ENCODE peak calls at places on chromosomes 13 and 19, in ten cellular contexts. Z is cardiac fibroblast, W is AG10803, H is astrocyte of the spinal cord, M is fibroblast of villous mesenchyme, G is breast epithelium, V is BE2C, T is prostate gland, A is fibroblast of mammary gland, Y is AG09309. L is an unnamed sample.

GRCh38 chr19:15299568-15300409 is 32.5 kb downstream of the BRD4 start:
- DNase-seq in Z (peak), W (peak), H (peak), M (peak), G (no peak), V (no peak), T (no peak), A (no peak), Y (peak), L (no peak)

GRCh38 chr19:940591-941291 is 14.9 kb downstream of the ARID3A start:
- DNase-seq in Z (no peak), W (no peak), H (peak), M (peak), G (peak), V (peak), T (peak), A (peak), Y (no peak), L (no peak)

GRCh38 chr13:23378009-23378632 is 55.4 kb downstream of the SACS start:
- DNase-seq in Z (peak), W (peak), H (peak), M (peak), G (no peak), V (no peak), T (no peak), A (peak), Y (peak), L (no peak)

GRCh38 chr13:21657538-21657937 is 13.3 kb upstream of the FGF9 start:
- DNase-seq in Z (peak), W (peak), H (peak), M (peak), G (no peak), V (no peak), T (no peak), A (peak), Y (no peak), L (no peak)

GRCh38 chr13:114105351-114106225 is 26.8 kb downstream of the RASA3 start:
- DNase-seq in Z (no peak), W (no peak), H (no peak), M (peak), G (no peak), V (peak), T (no peak), A (no peak), Y (no peak), L (no peak)

GRCh38 chr13:85148009-85148408 is 651.2 kb downstream of the SLITRK6 start:
- DNase-seq in Z (no peak), W (no peak), H (peak), M (no peak), G (no peak), V (peak), T (no peak), A (no peak), Y (no peak), L (peak)

GRCh38 chr13:29936051-29936813 is 85.8 kb upstream of the UBL3 start:
- DNase-seq in Z (no peak), W (no peak), H (no peak), M (no peak), G (no peak), V (no peak), T (no peak), A (no peak), Y (no peak), L (no peak)

GRCh38 chr13:110250258-110250891 is 56.6 kb downstream of the COL4A1 start:
- DNase-seq in Z (peak), W (peak), H (peak), M (peak), G (no peak), V (no peak), T (no peak), A (peak), Y (no peak), L (no peak)

GRCh38 chr13:95510950-95511349 is 41.6 kb upstream of the CLDN10 start:
- DNase-seq in Z (no peak), W (no peak), H (no peak), M (no peak), G (no peak), V (no peak), T (no peak), A (no peak), Y (no peak), L (no peak)

GRCh38 chr19:20259615-20260014 is 92.6 kb downstream of the ZNF486 start:
- DNase-seq in Z (no peak), W (no peak), H (no peak), M (no peak), G (no peak), V (no peak), T (no peak), A (no peak), Y (no peak), L (no peak)

GRCh38 chr13:22030321-22030720 is 359.4 kb downstream of the FGF9 start:
- DNase-seq in Z (no peak), W (no peak), H (no peak), M (no peak), G (no peak), V (no peak), T (no peak), A (no peak), Y (no peak), L (no peak)

GRCh38 chr19:4488496-4488895 is 16.4 kb downstream of the HDGFL2 start:
- DNase-seq in Z (no peak), W (no peak), H (no peak), M (no peak), G (no peak), V (no peak), T (no peak), A (no peak), Y (no peak), L (no peak)

GRCh38 chr13:46101002-46101401 is 3.8 kb downstream of the CPB2 start:
- DNase-seq in Z (no peak), W (no peak), H (no peak), M (no peak), G (no peak), V (no peak), T (no peak), A (no peak), Y (no peak), L (no peak)

GRCh38 chr13:18235756-18236527 is 945.7 kb downstream of the TUBA3C start:
- DNase-seq in Z (no peak), W (no peak), H (no peak), M (no peak), G (no peak), V (no peak), T (no peak), A (no peak), Y (no peak), L (no peak)

GRCh38 chr13:113623491-113624234 is 34.3 kb downstream of the ATP4B start:
- DNase-seq in Z (peak), W (peak), H (no peak), M (no peak), G (no peak), V (no peak), T (no peak), A (no peak), Y (no peak), L (no peak)

GRCh38 chr13:48000559-48001126 is 430 bp downstream of the SUCLA2 start:
- DNase-seq in Z (peak), W (no peak), H (peak), M (no peak), G (no peak), V (no peak), T (peak), A (no peak), Y (no peak), L (peak)

GRCh38 chr19:22421797-22422196 is 349 bp downstream of the ZNF98 start:
- DNase-seq in Z (no peak), W (no peak), H (no peak), M (no peak), G (no peak), V (no peak), T (no peak), A (no peak), Y (no peak), L (no peak)

GRCh38 chr13:113856716-113857065 is 7.2 kb downstream of the GAS6 start:
- DNase-seq in Z (peak), W (no peak), H (peak), M (peak), G (peak), V (no peak), T (no peak), A (peak), Y (no peak), L (no peak)

GRCh38 chr13:109919715-109920375 is 133.5 kb upstream of the IRS2 start:
- DNase-seq in Z (peak), W (peak), H (peak), M (no peak), G (no peak), V (no peak), T (no peak), A (no peak), Y (no peak), L (no peak)

GRCh38 chr13:106500450-106500849 is 35.0 kb downstream of the EFNB2 start:
- DNase-seq in Z (peak), W (no peak), H (peak), M (peak), G (no peak), V (no peak), T (no peak), A (no peak), Y (no peak), L (no peak)

GRCh38 chr13:70255406-70255991 is 147.2 kb upstream of the KLHL1 start:
- DNase-seq in Z (no peak), W (no peak), H (no peak), M (no peak), G (no peak), V (no peak), T (no peak), A (no peak), Y (no peak), L (no peak)

GRCh38 chr13:98649861-98650260 is 73.0 kb upstream of the STK24 start:
- DNase-seq in Z (no peak), W (no peak), H (no peak), M (no peak), G (no peak), V (no peak), T (no peak), A (no peak), Y (no peak), L (no peak)

GRCh38 chr13:40271931-40272775 is 394.3 kb downstream of the FOXO1 start:
- DNase-seq in Z (peak), W (peak), H (peak), M (peak), G (peak), V (no peak), T (peak), A (peak), Y (peak), L (no peak)

GRCh38 chr19:42422092-42422575 is 5.1 kb downstream of the LIPE start:
- DNase-seq in Z (no peak), W (no peak), H (no peak), M (no peak), G (no peak), V (no peak), T (no peak), A (no peak), Y (no peak), L (no peak)

GRCh38 chr19:49858591-49858985 is 7.6 kb downstream of the PTOV1 start:
- DNase-seq in Z (no peak), W (no peak), H (no peak), M (no peak), G (no peak), V (no peak), T (no peak), A (no peak), Y (no peak), L (no peak)

GRCh38 chr19:13430790-13431582 is 75.3 kb downstream of the CACNA1A start:
- DNase-seq in Z (peak), W (peak), H (peak), M (peak), G (no peak), V (peak), T (no peak), A (peak), Y (no peak), L (peak)

GRCh38 chr19:7637374-7638256 is 705 bp downstream of the STXBP2 start:
- DNase-seq in Z (peak), W (no peak), H (no peak), M (peak), G (no peak), V (no peak), T (peak), A (no peak), Y (no peak), L (no peak)

GRCh38 chr19:4870025-4870700 is 2.7 kb upstream of the PLIN3 start:
- DNase-seq in Z (peak), W (peak), H (peak), M (peak), G (no peak), V (peak), T (no peak), A (peak), Y (peak), L (peak)

GRCh38 chr13:66402071-66402470 is 828.1 kb downstream of the PCDH9 start:
- DNase-seq in Z (peak), W (no peak), H (peak), M (no peak), G (no peak), V (no peak), T (no peak), A (peak), Y (no peak), L (no peak)

GRCh38 chr13:18628428-18628827 is 553.2 kb downstream of the TUBA3C start:
- DNase-seq in Z (no peak), W (no peak), H (no peak), M (no peak), G (peak), V (peak), T (no peak), A (no peak), Y (no peak), L (no peak)

GRCh38 chr13:41938918-41939317 is 22.0 kb downstream of the VWA8 start:
- DNase-seq in Z (no peak), W (no peak), H (no peak), M (no peak), G (no peak), V (no peak), T (no peak), A (no peak), Y (no peak), L (no peak)

GRCh38 chr19:49799798-49800376 is 13.2 kb downstream of the FUZ start:
- DNase-seq in Z (no peak), W (no peak), H (no peak), M (no peak), G (no peak), V (no peak), T (no peak), A (no peak), Y (no peak), L (peak)

GRCh38 chr13:39407786-39408185 is 195.2 kb downstream of the LHFPL6 start:
- DNase-seq in Z (no peak), W (no peak), H (no peak), M (no peak), G (no peak), V (no peak), T (no peak), A (no peak), Y (no peak), L (no peak)

GRCh38 chr13:40446365-40446764 is 220.1 kb downstream of the FOXO1 start:
- DNase-seq in Z (peak), W (peak), H (peak), M (no peak), G (no peak), V (no peak), T (no peak), A (peak), Y (no peak), L (no peak)

GRCh38 chr19:5150902-5151741 is 182.2 kb downstream of the KDM4B start:
- DNase-seq in Z (no peak), W (no peak), H (no peak), M (no peak), G (no peak), V (peak), T (no peak), A (no peak), Y (no peak), L (peak)

DNA sequence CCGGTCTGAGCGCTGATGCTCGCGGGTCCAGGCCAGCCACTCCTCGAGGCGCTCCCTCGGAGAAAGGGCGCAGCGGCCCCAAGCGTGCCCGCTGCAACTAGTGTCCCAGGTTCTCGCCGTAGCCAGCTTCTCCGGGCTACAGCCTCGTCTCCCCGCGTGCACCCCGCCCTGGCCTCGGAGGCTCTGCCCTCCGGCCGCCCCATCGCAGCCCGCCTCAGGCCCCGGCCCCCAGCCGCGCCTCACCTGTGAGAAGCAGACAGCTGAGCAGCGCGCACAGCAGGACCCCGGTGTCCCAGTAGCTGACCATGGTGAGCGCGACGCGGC is 429 bp downstream of the FLT1 start:
- DNase-seq in Z (peak), W (no peak), H (no peak), M (no peak), G (no peak), V (peak), T (no peak), A (no peak), Y (no peak), L (peak)
- TF ChIP-seq CTCF in Z (no peak), W (no peak), H (no peak), M (no peak), G (no peak), V (no peak), T (no peak), A (no peak), Y (no peak), L (no peak)

GRCh38 chr13:43804461-43805070 is 17.8 kb upstream of the ENOX1 start:
- DNase-seq in Z (peak), W (peak), H (peak), M (peak), G (no peak), V (peak), T (peak), A (peak), Y (no peak), L (no peak)
- H3K4me3 ChIP-seq in Z (no peak), W (peak), H (peak), M (no peak), G (no peak), V (no peak), T (no peak), A (peak), Y (peak), L (no peak)

GRCh38 chr19:39187552-39187943 is 9.2 kb upstream of the NCCRP1 start:
- DNase-seq in Z (no peak), W (no peak), H (no peak), M (no peak), G (no peak), V (no peak), T (no peak), A (no peak), Y (no peak), L (no peak)
- TF ChIP-seq CTCF in Z (no peak), W (no peak), H (no peak), M (no peak), G (no peak), V (no peak), T (no peak), A (no peak), Y (no peak), L (no peak)

GRCh38 chr13:78256479-78256878 is 337.8 kb upstream of the EDNRB start:
- DNase-seq in Z (no peak), W (no peak), H (no peak), M (no peak), G (no peak), V (no peak), T (no peak), A (no peak), Y (no peak), L (no peak)

GRCh38 chr13:78258304-78258703 is 339.7 kb upstream of the EDNRB start:
- DNase-seq in Z (no peak), W (no peak), H (no peak), M (no peak), G (no peak), V (no peak), T (no peak), A (no peak), Y (no peak), L (no peak)

GRCh38 chr13:78254113-78254512 is 335.5 kb upstream of the EDNRB start:
- DNase-seq in Z (no peak), W (no peak), H (no peak), M (no peak), G (no peak), V (no peak), T (no peak), A (no peak), Y (no peak), L (no peak)
- H3K4me3 ChIP-seq in Z (no peak), W (no peak), H (no peak), M (no peak), G (no peak), V (no peak), T (no peak), A (no peak), Y (no peak), L (no peak)

GRCh38 chr19:46721269-46722003 is 4.5 kb upstream of the PRKD2 start:
- DNase-seq in Z (no peak), W (no peak), H (no peak), M (no peak), G (no peak), V (no peak), T (no peak), A (no peak), Y (no peak), L (no peak)
- TF ChIP-seq CTCF in Z (peak), W (no peak), H (peak), M (peak), G (no peak), V (peak), T (no peak), A (peak), Y (peak), L (peak)

GRCh38 chr19:52190679-52191293 is 934 bp downstream of the PPP2R1A start:
- DNase-seq in Z (peak), W (peak), H (no peak), M (peak), G (peak), V (no peak), T (no peak), A (peak), Y (no peak), L (peak)

GRCh38 chr19:52188822-52189744 is 769 bp upstream of the PPP2R1A start:
- DNase-seq in Z (no peak), W (no peak), H (no peak), M (no peak), G (peak), V (peak), T (peak), A (no peak), Y (no peak), L (no peak)

GRCh38 chr19:52191374-52191773 is 1.5 kb downstream of the PPP2R1A start:
- DNase-seq in Z (no peak), W (no peak), H (no peak), M (no peak), G (no peak), V (no peak), T (no peak), A (no peak), Y (no peak), L (no peak)

GRCh38 chr19:52189745-52190678 is at the start of gene PPP2R1A:
- DNase-seq in Z (peak), W (peak), H (peak), M (peak), G (peak), V (peak), T (peak), A (peak), Y (peak), L (peak)

DNA sequence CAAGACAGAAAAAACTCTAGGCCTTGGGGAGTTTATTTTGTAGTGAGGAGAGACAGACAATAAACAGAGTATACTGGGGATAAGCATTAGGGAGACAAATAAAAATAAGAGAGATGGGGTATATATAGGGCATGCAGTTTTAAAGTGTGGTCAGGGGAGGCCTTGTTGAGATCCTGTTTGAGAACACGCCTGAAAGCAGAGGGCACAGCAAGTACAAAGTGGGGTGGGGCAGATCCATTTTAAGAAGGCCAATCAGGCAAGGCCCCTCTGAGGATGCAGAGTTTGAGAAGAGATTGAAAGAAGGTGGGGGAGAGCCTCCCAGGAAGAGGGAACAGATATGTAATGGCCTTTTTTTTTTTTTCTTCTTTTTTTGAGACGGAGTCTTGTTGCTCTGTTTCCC is 2.1 kb downstream of the PPP2R1A start:
- DNase-seq in Z (peak), W (no peak), H (no peak), M (no peak), G (no peak), V (no peak), T (no peak), A (no peak), Y (no peak), L (no peak)
- H3K4me3 ChIP-seq in Z (no peak), W (no peak), H (no peak), M (no peak), G (peak), V (peak), T (no peak), A (peak), Y (no peak), L (no peak)

DNA sequence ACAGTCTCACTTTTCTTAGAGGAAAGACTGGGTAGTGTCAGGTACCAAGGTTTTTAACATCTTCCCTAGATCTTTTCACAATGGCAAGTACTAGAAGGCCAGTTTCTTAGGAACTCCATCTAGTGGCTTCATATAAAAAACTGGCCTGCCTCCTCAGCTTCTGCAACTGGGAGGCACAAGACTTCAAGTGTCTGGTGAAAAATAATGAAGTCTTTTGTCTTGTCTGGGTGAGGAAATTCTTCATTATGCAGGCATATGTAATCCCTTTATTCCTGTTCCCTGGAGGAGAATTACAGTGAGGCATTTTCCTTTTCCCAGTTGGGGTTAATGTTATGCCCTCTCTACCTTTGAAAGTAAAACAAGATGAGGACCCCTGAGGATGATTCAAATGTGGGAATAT is 300.5 kb downstream of the NALCN start:
- DNase-seq in Z (peak), W (peak), H (peak), M (peak), G (no peak), V (no peak), T (no peak), A (peak), Y (no peak), L (no peak)
- TF ChIP-seq CTCF in Z (peak), W (peak), H (peak), M (no peak), G (no peak), V (peak), T (no peak), A (peak), Y (peak), L (peak)

GRCh38 chr19:3370728-3371591 is 4.6 kb downstream of the NFIC start:
- DNase-seq in Z (no peak), W (no peak), H (no peak), M (no peak), G (no peak), V (no peak), T (no peak), A (no peak), Y (no peak), L (no peak)
- H3K4me3 ChIP-seq in Z (no peak), W (peak), H (no peak), M (peak), G (peak), V (no peak), T (no peak), A (no peak), Y (no peak), L (no peak)

GRCh38 chr13:20128459-20128927 is 32.4 kb downstream of the GJA3 start:
- DNase-seq in Z (no peak), W (no peak), H (no peak), M (no peak), G (no peak), V (no peak), T (peak), A (no peak), Y (no peak), L (peak)
- TF ChIP-seq CTCF in Z (no peak), W (no peak), H (peak), M (no peak), G (no peak), V (peak), T (peak), A (no peak), Y (no peak), L (peak)

GRCh38 chr19:2250765-2251576 is 1.8 kb downstream of the AMH start:
- DNase-seq in Z (no peak), W (no peak), H (no peak), M (no peak), G (no peak), V (peak), T (no peak), A (no peak), Y (no peak), L (no peak)
- H3K4me3 ChIP-seq in Z (no peak), W (no peak), H (no peak), M (no peak), G (peak), V (no peak), T (no peak), A (no peak), Y (no peak), L (no peak)